ENCODE peak calls at places on chromosomes 12 and 14, in five cellular contexts. Q, M, K, V and Z are unnamed samples. For H3K27me3, the result is how much of the 10 kb centered on the place peaks cover.

GRCh38 chr14:61577506-61577931 is 117.8 kb upstream of the HIF1A start:
- DNase-seq in Q (no peak), M (no peak), K (no peak), V (no peak), Z (no peak)

GRCh38 chr12:57983150-57983857 is 41.9 kb downstream of the ATP23 start:
- DNase-seq in Q (no peak), M (no peak), K (no peak), V (peak), Z (no peak)

GRCh38 chr14:64012720-64013119 is 159.9 kb downstream of the SYNE2 start:
- DNase-seq in Q (no peak), M (no peak), K (no peak), V (no peak), Z (no peak)

GRCh38 chr14:33676135-33676566 is 274.7 kb downstream of the EGLN3 start:
- DNase-seq in Q (no peak), M (peak), K (peak), V (peak), Z (no peak)

GRCh38 chr12:50103351-50103750 is 457 bp upstream of the GPD1 start:
- DNase-seq in Q (no peak), M (no peak), K (no peak), V (no peak), Z (no peak)

GRCh38 chr14:30621354-30621953 is 665 bp upstream of the SCFD1 start:
- DNase-seq in Q (no peak), M (no peak), K (no peak), V (no peak), Z (no peak)

GRCh38 chr12:53159195-53159834 is 21.2 kb upstream of the ZNF740 start:
- DNase-seq in Q (peak), M (peak), K (peak), V (peak), Z (peak)

GRCh38 chr12:23827353-23827752 is 122.1 kb downstream of the SOX5 start:
- DNase-seq in Q (no peak), M (no peak), K (no peak), V (no peak), Z (no peak)

GRCh38 chr14:67167420-67168109 is 21.7 kb upstream of the GARIN2 start:
- DNase-seq in Q (no peak), M (no peak), K (no peak), V (no peak), Z (no peak)

DNA sequence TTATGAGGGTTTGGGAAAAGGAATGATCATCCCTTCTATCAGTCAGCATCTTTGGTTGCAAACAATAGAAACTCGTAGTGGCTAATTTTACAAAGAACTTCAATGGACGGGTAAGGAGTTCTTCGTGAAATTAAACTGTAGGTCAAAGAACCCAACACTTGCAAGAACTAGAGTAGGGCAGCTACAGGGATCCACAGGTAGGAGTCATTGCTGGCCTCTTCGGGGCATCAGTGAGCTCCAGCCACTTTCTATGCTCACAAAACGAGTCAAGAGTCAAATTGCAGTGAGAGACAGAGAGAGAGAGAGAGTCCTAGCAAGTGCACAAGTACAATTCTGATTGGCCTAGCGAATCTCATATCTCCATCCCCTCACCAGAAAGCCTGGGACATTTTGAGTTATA is 29.9 kb upstream of the OTX2 start:
- DNase-seq in Q (no peak), M (no peak), K (no peak), V (no peak), Z (no peak)
- H3K27me3 ChIP-seq in Q (under half), M (under half), K (under half), V (under half), Z (under half)

GRCh38 chr12:65823481-65824313 is 586 bp upstream of the HMGA2 start:
- DNase-seq in Q (peak), M (peak), K (no peak), V (peak), Z (no peak)
- TF ChIP-seq POLR2AphosphoS5 in Q (no peak), M (no peak), K (no peak), V (peak), Z (no peak)

GRCh38 chr12:59636945-59637656 is 41.3 kb downstream of the SLC16A7 start:
- DNase-seq in Q (no peak), M (no peak), K (no peak), V (no peak), Z (no peak)

GRCh38 chr12:59629890-59630289 is 34.1 kb downstream of the SLC16A7 start:
- DNase-seq in Q (no peak), M (no peak), K (no peak), V (no peak), Z (no peak)

GRCh38 chr12:59637657-59638150 is 41.9 kb downstream of the SLC16A7 start:
- DNase-seq in Q (no peak), M (no peak), K (no peak), V (no peak), Z (no peak)

GRCh38 chr12:59632408-59632807 is 36.6 kb downstream of the SLC16A7 start:
- DNase-seq in Q (no peak), M (no peak), K (no peak), V (no peak), Z (no peak)

DNA sequence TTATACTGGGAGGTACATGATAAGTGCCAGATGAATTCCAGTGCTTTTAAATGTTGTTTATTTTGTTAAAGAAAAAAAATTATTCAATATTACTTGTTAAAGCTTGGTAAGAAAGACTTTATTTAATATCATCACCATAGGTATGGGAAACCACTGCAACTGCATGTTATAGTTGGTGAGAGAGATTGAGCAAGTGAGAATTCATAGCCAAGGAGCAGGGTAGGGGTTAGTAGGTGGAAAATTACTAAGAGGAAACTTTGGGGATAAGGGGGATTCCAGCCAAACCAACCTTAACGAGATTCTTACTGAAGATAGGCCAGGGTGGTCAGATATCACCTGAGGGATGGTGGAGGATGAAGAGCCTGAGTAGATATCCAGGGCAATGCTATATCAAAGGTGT is 38.4 kb downstream of the SLC16A7 start:
- DNase-seq in Q (no peak), M (no peak), K (no peak), V (no peak), Z (no peak)
- TF ChIP-seq POLR2A in Q (no peak), M (no peak), K (no peak), V (no peak), Z (no peak)

GRCh38 chr14:94541234-94541975 is 19.8 kb upstream of the SERPINA4 start:
- DNase-seq in Q (no peak), M (no peak), K (no peak), V (no peak), Z (no peak)
- H3K27me3 ChIP-seq in Q (under half), M (under half), K (under half), V (under half), Z (under half)